ENCODE peak calls at places on chromosome 19, in nine cellular contexts. J, U, Q, M, L, P, H, R and N are unnamed samples.

GRCh38 chr19:13153627-13154240 is 3.5 kb downstream of the IER2 start:
- DNase-seq in J (peak; percentile 49), U (peak; percentile 78), Q (no peak), M (peak; percentile 23), L (no peak), P (no peak), H (peak; percentile 53), R (no peak), N (peak; percentile 48)

GRCh38 chr19:45560038-45560437 is 24.6 kb downstream of the OPA3 start:
- DNase-seq in J (no peak), U (no peak), Q (no peak), M (no peak), L (no peak), P (no peak), H (no peak), R (no peak), N (no peak)

GRCh38 chr19:50702870-50703829 is 16.5 kb downstream of the SHANK1 start:
- DNase-seq in J (no peak), U (no peak), Q (no peak), M (no peak), L (no peak), P (no peak), H (no peak), R (no peak), N (no peak)

GRCh38 chr19:406121-406711 is 2.7 kb downstream of the C2CD4C start:
- DNase-seq in J (no peak), U (no peak), Q (no peak), M (no peak), L (no peak), P (no peak), H (peak; percentile 34), R (no peak), N (peak; percentile 48)

GRCh38 chr19:16627194-16627927 is 643 bp downstream of the MED26 start:
- DNase-seq in J (peak; percentile 14), U (peak; percentile 69), Q (peak; percentile 18), M (no peak), L (no peak), P (no peak), H (peak; percentile 20), R (peak; percentile 7), N (peak; percentile 32)

GRCh38 chr19:43700368-43701015 is 15.4 kb upstream of the IRGC start:
- DNase-seq in J (peak; percentile 67), U (no peak), Q (peak; percentile 37), M (peak; percentile 79), L (peak; percentile 82), P (peak; percentile 45), H (no peak), R (peak; percentile 76), N (no peak)

GRCh38 chr19:45263013-45263412 is 11.9 kb downstream of the MARK4 start:
- DNase-seq in J (no peak), U (no peak), Q (no peak), M (no peak), L (no peak), P (no peak), H (no peak), R (no peak), N (no peak)

GRCh38 chr19:34430738-34431625 is 2.8 kb downstream of the UBA2 start:
- DNase-seq in J (peak; percentile 53), U (peak; percentile 80), Q (no peak), M (peak; percentile 26), L (peak; percentile 37), P (no peak), H (no peak), R (no peak), N (peak; percentile 20)

GRCh38 chr19:13764821-13765394 is 586 bp downstream of the MRI1 start:
- DNase-seq in J (no peak), U (no peak), Q (no peak), M (no peak), L (no peak), P (no peak), H (peak; percentile 62), R (no peak), N (peak; percentile 62)

GRCh38 chr19:48635263-48635965 is 1.8 kb downstream of the DBP start:
- DNase-seq in J (no peak), U (peak; percentile 86), Q (no peak), M (no peak), L (no peak), P (no peak), H (peak; percentile 71), R (peak; percentile 78), N (peak; percentile 80)

GRCh38 chr19:3671680-3672574 is 28.3 kb downstream of the PIP5K1C start:
- DNase-seq in J (no peak), U (no peak), Q (no peak), M (peak; percentile 25), L (no peak), P (no peak), H (no peak), R (no peak), N (peak; percentile 32)
- TF ChIP-seq CTCF in J (no peak), U (no peak), Q (no peak), M (no peak), L (no peak), P (no peak), H (no peak), R (no peak), N (no peak)

GRCh38 chr19:58498316-58499020 is 13.3 kb downstream of the SLC27A5 start:
- DNase-seq in J (no peak), U (no peak), Q (no peak), M (no peak), L (no peak), P (no peak), H (no peak), R (no peak), N (no peak)

GRCh38 chr19:58497634-58498170 is 14.1 kb downstream of the SLC27A5 start:
- DNase-seq in J (no peak), U (no peak), Q (no peak), M (no peak), L (no peak), P (no peak), H (no peak), R (no peak), N (no peak)

GRCh38 chr19:58500242-58500641 is 11.6 kb downstream of the SLC27A5 start:
- DNase-seq in J (no peak), U (no peak), Q (no peak), M (no peak), L (no peak), P (no peak), H (no peak), R (no peak), N (no peak)

DNA sequence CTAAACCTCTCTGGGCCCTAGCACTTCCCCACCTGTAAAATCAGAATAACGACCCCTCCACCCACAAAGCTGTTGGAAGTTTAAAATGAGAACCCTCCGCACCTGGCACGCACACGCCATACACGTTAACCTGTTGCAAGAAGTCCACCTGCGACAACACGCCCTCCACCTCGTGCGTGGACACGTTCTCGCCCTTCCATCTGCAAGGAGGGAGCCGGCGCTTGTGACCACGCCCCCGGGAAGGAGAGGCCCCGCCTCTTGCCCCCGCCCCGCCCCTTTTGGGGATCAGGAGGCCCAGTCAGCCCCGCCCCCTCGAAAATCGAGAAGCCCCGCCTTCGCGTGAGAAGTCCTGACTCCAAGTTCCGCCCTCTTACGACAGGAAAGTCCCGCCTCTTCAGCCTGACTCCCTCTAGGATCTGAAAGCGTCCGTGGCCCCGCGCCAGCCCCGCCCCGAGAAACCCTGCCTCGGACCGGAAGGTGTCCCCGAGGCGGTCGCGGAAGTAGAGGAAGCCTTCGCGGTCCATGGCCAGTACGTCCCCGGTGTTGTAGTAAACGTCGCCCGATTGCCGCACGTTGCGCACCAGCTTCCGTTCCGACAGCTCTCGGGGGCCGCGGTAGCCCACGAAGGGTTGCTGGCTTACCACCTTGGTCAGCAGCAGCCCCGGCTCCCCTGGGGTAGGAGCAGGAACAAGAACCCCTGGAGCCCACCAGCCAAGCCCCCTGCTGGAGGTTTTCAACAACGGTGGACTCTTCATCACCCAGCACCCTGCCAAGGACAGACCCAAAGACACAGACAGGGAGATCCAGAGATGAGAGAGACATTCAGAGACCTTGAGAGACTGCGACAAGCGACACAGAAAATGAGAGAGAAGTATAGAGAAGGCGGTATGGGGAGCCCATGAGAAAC is 12.5 kb downstream of the SLC27A5 start:
- DNase-seq in J (peak; percentile 99), U (peak; percentile 98), Q (peak; percentile 99), M (peak; percentile 92), L (peak; percentile 96), P (peak; percentile 94), H (peak; percentile 99), R (peak; percentile 100), N (peak; percentile 100)
- TF ChIP-seq CTCF in J (peak; percentile 42), U (peak; percentile 59), Q (peak; percentile 31), M (peak; percentile 23), L (peak; percentile 39), P (peak; percentile 47), H (peak; percentile 63), R (peak; percentile 11), N (peak; percentile 35)

GRCh38 chr19:21680026-21680425 is 87.4 kb downstream of the ZNF100 start:
- DNase-seq in J (no peak), U (no peak), Q (no peak), M (no peak), L (no peak), P (no peak), H (no peak), R (no peak), N (no peak)

GRCh38 chr19:21677696-21678418 is 89.5 kb downstream of the ZNF100 start:
- DNase-seq in J (no peak), U (no peak), Q (no peak), M (no peak), L (no peak), P (no peak), H (no peak), R (no peak), N (no peak)

GRCh38 chr19:21680679-21681078 is 86.7 kb downstream of the ZNF100 start:
- DNase-seq in J (no peak), U (no peak), Q (no peak), M (no peak), L (no peak), P (no peak), H (no peak), R (no peak), N (no peak)
- TF ChIP-seq CTCF in J (no peak), U (no peak), Q (no peak), M (no peak), L (no peak), P (no peak), H (no peak), R (no peak), N (no peak)

GRCh38 chr19:10421240-10421948 is 1.1 kb downstream of the PDE4A start:
- DNase-seq in J (no peak), U (peak; percentile 63), Q (no peak), M (no peak), L (no peak), P (no peak), H (no peak), R (no peak), N (no peak)
- TF ChIP-seq CTCF in J (no peak), U (peak; percentile 56), Q (no peak), M (no peak), L (no peak), P (no peak), H (peak; percentile 40), R (no peak), N (peak; percentile 14)

DNA sequence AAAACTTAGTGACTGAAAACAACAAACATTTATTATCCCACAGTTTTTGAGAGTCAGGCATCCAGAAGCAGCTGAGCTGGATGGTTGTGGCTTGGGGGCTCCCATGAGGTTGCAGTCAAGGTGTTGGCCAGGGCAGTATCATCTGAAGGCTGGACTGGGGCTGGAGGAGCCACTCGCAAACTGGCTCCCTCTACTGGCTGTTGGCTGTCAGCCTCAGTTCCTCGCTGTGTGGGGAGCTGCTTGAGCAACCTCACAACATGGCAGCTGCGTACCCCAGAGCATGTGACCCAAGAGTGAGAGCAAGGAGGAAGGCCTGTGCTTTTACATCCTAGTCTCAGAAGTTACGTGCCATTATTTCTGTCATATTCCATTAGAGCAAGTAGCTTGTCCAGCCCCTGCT is 9.7 kb downstream of the YJU2 start:
- DNase-seq in J (no peak), U (no peak), Q (no peak), M (no peak), L (no peak), P (no peak), H (no peak), R (no peak), N (no peak)
- TF ChIP-seq CTCF in J (no peak), U (peak; percentile 67), Q (no peak), M (no peak), L (peak; percentile 43), P (no peak), H (no peak), R (no peak), N (no peak)